ENCODE peak calls at places on chromosomes 6 and 20, in ten cellular contexts. V is AG04450; D is NCI-H2171; Z is hippocampal formation; O is memory B cell; H is GM19239; E is GM23248; C is activated CD4-positive, CD25-positive, alpha-beta regulatory T cell treated with anti-CD3 and anti-CD28 coated beads, Interleukin-2, amount 50 U/mL, for 72 hours; G is IMR-90; B is right cardiac atrium. P is an unnamed sample.

GRCh38 chr20:23350855-23351838 is 556 bp downstream of the NXT1 start:
- DNase-seq in V (no peak), D (peak; percentile 51), Z (no peak), O (no peak), H (no peak), E (peak; percentile 75), C (peak; percentile 62), G (peak; percentile 45), B (peak; percentile 74), P (no peak)

GRCh38 chr6:45949256-45949655 is 66.4 kb downstream of the CLIC5 start:
- DNase-seq in V (no peak), D (no peak), Z (no peak), O (no peak), H (no peak), E (no peak), C (no peak), G (no peak), B (no peak), P (no peak)

GRCh38 chr6:143166247-143166695 is 105.6 kb downstream of the AIG1 start:
- DNase-seq in V (no peak), D (no peak), Z (no peak), O (no peak), H (no peak), E (no peak), C (no peak), G (no peak), B (no peak), P (no peak)

GRCh38 chr6:154613137-154613676 is 102.7 kb upstream of the CNKSR3 start:
- DNase-seq in V (peak; percentile 33), D (no peak), Z (no peak), O (no peak), H (no peak), E (peak; percentile 89), C (no peak), G (peak; percentile 79), B (no peak), P (no peak)

GRCh38 chr6:99545442-99545841 is 23.0 kb downstream of the CCNC start:
- DNase-seq in V (no peak), D (no peak), Z (no peak), O (no peak), H (no peak), E (no peak), C (no peak), G (no peak), B (no peak), P (no peak)

GRCh38 chr20:36836591-36837329 is 39.2 kb upstream of the TLDC2 start:
- DNase-seq in V (no peak), D (no peak), Z (peak; percentile 46), O (peak; percentile 49), H (peak; percentile 52), E (peak; percentile 63), C (peak; percentile 51), G (peak; percentile 57), B (peak; percentile 77), P (no peak)

GRCh38 chr20:59781236-59781635 is 152.2 kb downstream of the SYCP2 start:
- DNase-seq in V (no peak), D (no peak), Z (no peak), O (no peak), H (no peak), E (no peak), C (peak; percentile 2), G (no peak), B (no peak), P (no peak)

GRCh38 chr6:151804585-151805285 is 2.7 kb upstream of the ESR1 start:
- DNase-seq in V (no peak), D (no peak), Z (no peak), O (no peak), H (no peak), E (no peak), C (no peak), G (no peak), B (no peak), P (no peak)

GRCh38 chr6:53986165-53986720 is 125.0 kb upstream of the MLIP start:
- DNase-seq in V (peak; percentile 39), D (no peak), Z (peak; percentile 6), O (no peak), H (no peak), E (peak; percentile 73), C (no peak), G (peak; percentile 70), B (peak; percentile 69), P (peak; percentile 2)

P was measured in GM12864.